ENCODE peak calls at places on chromosomes 5 and 9, in five cellular contexts. M is Panc1, V is HCT116, E is GM12892, H is suprapubic skin. Q is an unnamed sample.

GRCh38 chr5:59893436-59894227 is at the start of gene PDE4D:
- DNase-seq in M (no peak), V (no peak), E (no peak), H (peak), Q (no peak)

GRCh38 chr9:69971643-69972449 is 71.8 kb upstream of the MAMDC2 start:
- DNase-seq in M (peak), V (peak), E (peak), H (peak), Q (no peak)

GRCh38 chr5:90037646-90038045 is 371.9 kb downstream of the CETN3 start:
- DNase-seq in M (no peak), V (no peak), E (no peak), H (no peak), Q (no peak)

GRCh38 chr5:10662661-10663245 is 98.3 kb downstream of the DAP start:
- DNase-seq in M (no peak), V (no peak), E (no peak), H (no peak), Q (no peak)

GRCh38 chr5:60763061-60763460 is 63.1 kb upstream of the DEPDC1B start:
- DNase-seq in M (no peak), V (no peak), E (no peak), H (no peak), Q (no peak)

GRCh38 chr5:128237504-128237903 is 153.9 kb downstream of the SLC12A2 start:
- DNase-seq in M (no peak), V (no peak), E (no peak), H (no peak), Q (no peak)

GRCh38 chr9:124776952-124777645 is at the start of gene OLFML2A:
- DNase-seq in M (no peak), V (no peak), E (no peak), H (no peak), Q (no peak)

GRCh38 chr5:108541816-108542215 is 159.9 kb upstream of the FBXL17 start:
- DNase-seq in M (no peak), V (no peak), E (no peak), H (no peak), Q (no peak)

GRCh38 chr5:126251024-126251423 is 172.2 kb upstream of the GRAMD2B start:
- DNase-seq in M (no peak), V (no peak), E (no peak), H (no peak), Q (no peak)

DNA sequence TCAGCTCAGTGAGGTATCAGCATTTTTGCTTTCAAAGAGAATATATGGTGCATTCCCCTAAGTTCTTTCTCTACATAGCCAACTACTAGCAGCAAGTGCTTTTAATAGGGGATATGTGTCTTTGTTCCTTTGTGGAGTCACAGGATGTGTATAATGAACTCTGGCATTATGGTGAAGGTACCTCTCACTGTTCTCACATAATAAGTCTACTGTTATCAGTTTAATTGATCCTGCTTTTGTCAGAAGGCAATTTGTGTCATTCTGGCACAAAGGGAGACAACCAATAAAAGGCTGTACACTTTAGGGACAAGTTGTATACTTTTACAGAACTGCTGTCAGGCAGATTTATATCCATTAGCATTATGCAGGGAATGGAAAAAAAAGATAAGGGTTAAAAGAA is 531.4 kb upstream of the RIOK2 start:
- DNase-seq in M (no peak), V (no peak), E (no peak), H (no peak), Q (no peak)
- TF ChIP-seq POLR2AphosphoS5 in M (no peak), V (no peak), E (no peak), H (no peak), Q (no peak)

DNA sequence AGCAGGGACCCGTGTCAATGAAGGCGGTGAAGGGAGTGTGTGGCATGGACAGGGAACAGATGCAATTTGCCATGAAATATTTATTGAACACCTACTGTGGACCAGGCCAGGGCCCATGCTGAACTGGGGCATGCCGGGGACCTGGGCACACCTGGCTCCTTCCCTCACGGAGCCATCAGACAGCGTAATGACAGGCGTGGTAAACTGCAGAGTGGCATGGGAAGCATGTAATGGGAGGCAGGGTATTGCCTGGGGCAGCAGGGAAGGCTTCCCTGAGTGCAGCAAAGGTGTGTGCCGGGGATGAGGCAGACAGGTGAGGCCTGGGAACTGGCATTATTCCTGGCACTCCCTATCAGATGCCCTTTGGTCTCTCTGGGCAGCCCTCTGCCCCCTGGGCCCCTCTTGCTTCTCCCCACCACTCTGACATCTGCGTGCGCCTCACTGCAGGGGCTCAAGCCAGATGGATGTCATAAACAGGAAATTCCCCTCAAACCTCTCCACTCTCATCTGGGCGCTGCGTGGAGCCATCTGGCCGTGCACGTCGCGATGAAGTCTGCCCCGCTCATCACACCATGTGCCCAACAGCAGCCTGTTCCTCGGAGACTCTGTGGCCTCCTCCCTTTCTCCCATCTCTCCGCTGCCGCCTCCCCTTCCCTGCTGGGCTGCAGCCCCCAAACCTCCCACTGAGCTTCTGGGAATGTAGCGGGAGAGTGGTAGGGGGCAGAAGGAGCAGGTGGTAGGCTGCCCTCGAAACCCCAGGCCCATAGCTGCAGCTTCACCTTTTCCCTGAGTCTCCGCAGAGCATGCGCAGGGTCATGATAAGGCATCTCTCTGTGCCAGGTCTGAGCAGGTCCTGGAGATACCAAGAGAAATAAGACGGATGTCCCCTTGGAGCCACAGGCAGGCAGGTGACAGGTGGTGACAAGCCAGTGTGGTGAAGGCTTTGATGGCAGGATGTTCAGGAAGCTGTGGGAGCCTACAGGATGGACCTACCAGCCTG is 67.8 kb downstream of the HMCN2 start:
- DNase-seq in M (no peak), V (no peak), E (no peak), H (no peak), Q (no peak)
- TF ChIP-seq POLR2AphosphoS5 in M (no peak), V (no peak), E (no peak), H (no peak), Q (peak)

DNA sequence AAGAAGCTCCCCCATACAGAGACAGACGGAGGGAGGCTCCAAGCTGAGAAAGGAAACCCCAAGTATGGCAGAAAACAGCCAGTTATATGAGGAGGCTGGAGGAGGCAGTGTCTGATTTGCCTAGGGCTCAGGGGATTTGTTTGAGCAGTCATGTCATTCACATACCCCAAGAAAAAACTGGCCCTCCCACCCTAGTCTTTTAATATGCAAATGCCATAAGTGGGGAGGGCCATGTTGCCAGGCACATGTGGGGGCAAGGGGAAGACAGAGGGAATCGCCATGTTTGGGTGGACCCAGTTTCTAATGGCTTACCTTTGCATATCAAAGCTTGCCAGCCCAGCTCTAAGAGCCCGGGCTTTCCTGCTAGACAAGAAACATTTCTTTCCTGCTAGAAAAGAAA is 1163.8 kb downstream of the TAF11L14 start:
- DNase-seq in M (no peak), V (no peak), E (no peak), H (no peak), Q (no peak)
- TF ChIP-seq POLR2AphosphoS5 in M (no peak), V (no peak), E (no peak), H (no peak), Q (no peak)

DNA sequence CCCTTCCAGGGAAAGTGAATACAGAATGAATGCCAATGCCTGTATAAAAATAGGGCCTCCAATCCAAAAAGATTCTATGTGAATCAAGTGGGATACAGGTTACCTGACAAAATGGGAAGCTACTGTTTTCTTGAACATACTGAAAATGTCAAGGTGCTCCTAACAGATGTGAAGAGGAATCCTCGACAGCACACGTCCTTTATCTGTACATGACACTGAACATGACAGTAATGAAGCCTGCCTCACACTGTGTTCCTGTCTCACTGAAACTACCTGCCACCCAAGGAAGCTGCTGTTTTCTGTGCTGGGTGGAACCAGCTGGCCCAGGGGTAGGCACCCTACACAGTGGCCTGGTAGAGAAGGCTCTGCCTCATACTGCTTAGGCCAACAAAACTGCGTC is 165.3 kb upstream of the RAPGEF1 start:
- DNase-seq in M (no peak), V (no peak), E (no peak), H (no peak), Q (no peak)
- TF ChIP-seq POLR2AphosphoS5 in M (no peak), V (no peak), E (no peak), H (no peak), Q (no peak)

DNA sequence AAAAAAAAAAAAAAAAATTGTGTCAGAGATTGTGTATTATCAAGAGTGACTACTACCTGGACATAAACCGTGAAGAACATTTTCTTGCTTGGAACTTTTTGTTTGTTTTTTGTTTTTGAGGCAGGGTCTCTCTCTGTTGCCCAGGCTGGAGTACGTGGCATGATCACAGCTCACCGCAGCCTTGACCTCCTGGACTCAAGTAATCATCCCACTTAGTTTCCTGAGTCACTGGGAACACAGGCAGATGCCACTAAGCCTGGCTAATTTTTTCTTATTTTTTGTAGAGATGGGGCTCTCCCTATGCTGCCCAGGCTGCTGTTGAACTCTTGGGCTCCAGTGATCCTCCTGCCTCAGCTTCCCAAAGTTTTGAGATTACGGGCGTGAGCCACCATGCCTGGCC is 25.8 kb downstream of the DCP2 start:
- DNase-seq in M (no peak), V (no peak), E (no peak), H (no peak), Q (no peak)
- TF ChIP-seq POLR2AphosphoS5 in M (no peak), V (no peak), E (no peak), H (no peak), Q (no peak)

GRCh38 chr5:134738133-134738962 is at the start of gene CAMLG:
- DNase-seq in M (peak), V (peak), E (peak), H (peak), Q (no peak)

GRCh38 chr5:134742134-134742533 is 3.8 kb downstream of the CAMLG start:
- DNase-seq in M (no peak), V (no peak), E (no peak), H (no peak), Q (no peak)

GRCh38 chr5:134741052-134741451 is 2.7 kb downstream of the CAMLG start:
- DNase-seq in M (no peak), V (no peak), E (no peak), H (no peak), Q (no peak)

GRCh38 chr5:134736173-134736812 is 2.1 kb upstream of the CAMLG start:
- DNase-seq in M (no peak), V (no peak), E (no peak), H (no peak), Q (no peak)

GRCh38 chr5:134738963-134739661 is 764 bp downstream of the CAMLG start:
- DNase-seq in M (peak), V (peak), E (no peak), H (no peak), Q (no peak)
- TF ChIP-seq POLR2AphosphoS5 in M (no peak), V (no peak), E (no peak), H (no peak), Q (no peak)

DNA sequence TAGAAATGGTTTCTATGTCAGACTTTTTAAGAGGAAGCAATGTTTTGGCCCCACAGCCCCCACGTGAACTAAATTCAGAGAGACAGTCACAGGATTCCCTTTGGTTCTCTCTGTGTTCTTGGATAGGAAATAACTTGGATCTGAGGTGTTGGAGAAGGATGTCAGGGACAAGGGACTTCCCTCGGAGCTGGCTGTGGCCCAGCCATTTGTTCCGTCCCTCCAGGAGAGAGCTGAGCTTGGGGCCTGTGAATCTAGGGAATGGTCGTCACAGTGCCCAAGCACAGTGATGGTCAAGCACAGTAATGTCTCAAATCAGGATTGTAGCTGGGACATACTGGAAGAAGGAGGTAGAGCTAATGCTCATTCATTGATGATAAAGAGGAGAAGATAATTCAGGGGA is 2.0 kb downstream of the C7 start:
- DNase-seq in M (no peak), V (no peak), E (no peak), H (no peak), Q (no peak)
- TF ChIP-seq POLR2AphosphoS5 in M (no peak), V (no peak), E (no peak), H (no peak), Q (no peak)

DNA sequence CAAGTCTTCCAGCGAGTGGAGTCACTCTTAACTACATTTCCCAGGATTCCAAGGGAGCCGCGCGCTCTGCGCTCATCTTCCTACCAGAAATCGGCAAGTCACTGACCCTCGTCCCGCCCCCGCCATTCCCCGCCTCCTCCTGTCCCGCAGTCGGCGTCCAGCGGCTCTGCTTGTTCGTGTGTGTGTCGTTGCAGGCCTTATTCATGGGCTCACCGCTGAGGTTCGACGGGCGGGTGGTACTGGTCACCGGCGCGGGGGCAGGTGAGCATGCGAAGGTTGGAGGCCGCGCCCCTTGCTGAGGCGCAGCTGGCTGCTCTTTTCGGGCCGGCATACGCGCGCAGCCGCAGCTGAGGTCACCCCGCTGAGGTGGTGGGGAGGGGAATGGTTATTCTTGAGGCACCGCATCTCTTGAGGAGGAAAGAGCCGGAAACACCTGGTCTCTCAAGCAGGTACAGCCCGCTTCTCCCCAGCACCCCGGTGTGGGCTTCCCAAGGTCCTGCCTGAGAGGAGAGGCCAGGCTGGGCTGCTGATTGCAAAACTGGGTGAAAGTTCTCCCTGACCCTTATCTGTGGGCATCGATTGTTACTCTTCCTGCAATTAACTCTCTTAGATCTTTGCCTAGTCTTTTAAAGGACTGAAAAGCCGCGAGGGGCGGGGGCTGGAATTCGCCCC is at the start of gene HSD17B4:
- DNase-seq in M (peak), V (peak), E (peak), H (peak), Q (no peak)
- TF ChIP-seq POLR2AphosphoS5 in M (peak), V (peak), E (no peak), H (no peak), Q (peak)

GRCh38 chr9:27125936-27126335 is 16.9 kb downstream of the TEK start:
- DNase-seq in M (no peak), V (no peak), E (no peak), H (no peak), Q (no peak)

GRCh38 chr9:27126682-27127081 is 17.7 kb downstream of the TEK start:
- DNase-seq in M (no peak), V (no peak), E (no peak), H (no peak), Q (no peak)

GRCh38 chr9:27129221-27129620 is 20.2 kb downstream of the TEK start:
- DNase-seq in M (no peak), V (no peak), E (no peak), H (no peak), Q (no peak)

GRCh38 chr9:27124151-27124550 is 15.1 kb downstream of the TEK start:
- DNase-seq in M (no peak), V (no peak), E (no peak), H (no peak), Q (no peak)

GRCh38 chr9:27125030-27125429 is 16.0 kb downstream of the TEK start:
- DNase-seq in M (no peak), V (peak), E (no peak), H (peak), Q (no peak)
- TF ChIP-seq POLR2AphosphoS5 in M (no peak), V (no peak), E (no peak), H (no peak), Q (no peak)

Q was measured in vagina.